ENCODE peak calls at places on chromosomes 3 and 15, in five cellular contexts. X, K, S, J and Y are unnamed samples.

GRCh38 chr15:43934480-43934879 is 107.7 kb downstream of the WDR76 start:
- DNase-seq in X (no peak), K (no peak), S (no peak), J (no peak), Y (no peak)

GRCh38 chr3:194711913-194712312 is 26.2 kb downstream of the FAM43A start:
- DNase-seq in X (peak), K (no peak), S (no peak), J (no peak), Y (no peak)

GRCh38 chr3:39065197-39065596 is 13.4 kb downstream of the WDR48 start:
- DNase-seq in X (peak), K (no peak), S (peak), J (no peak), Y (no peak)

GRCh38 chr3:99542771-99543518 is 95.4 kb upstream of the COL8A1 start:
- DNase-seq in X (no peak), K (no peak), S (no peak), J (no peak), Y (no peak)

GRCh38 chr15:81073796-81074195 is 60.3 kb upstream of the CFAP161 start:
- DNase-seq in X (no peak), K (no peak), S (no peak), J (no peak), Y (no peak)

GRCh38 chr3:138657508-138657907 is 48.9 kb downstream of the FAIM start:
- DNase-seq in X (no peak), K (no peak), S (no peak), J (no peak), Y (peak)

GRCh38 chr3:17905996-17906395 is 163.6 kb upstream of the TBC1D5 start:
- DNase-seq in X (no peak), K (no peak), S (no peak), J (no peak), Y (no peak)

GRCh38 chr3:14234197-14235002 is 55.8 kb downstream of the LSM3 start:
- DNase-seq in X (no peak), K (no peak), S (no peak), J (no peak), Y (no peak)

GRCh38 chr3:155688481-155688880 is 56.4 kb downstream of the PLCH1 start:
- DNase-seq in X (no peak), K (no peak), S (no peak), J (no peak), Y (no peak)

GRCh38 chr3:8652323-8652987 is 7.9 kb upstream of the SSUH2 start:
- DNase-seq in X (no peak), K (no peak), S (no peak), J (no peak), Y (no peak)

GRCh38 chr15:41567870-41568269 is 8.9 kb downstream of the TYRO3 start:
- DNase-seq in X (peak), K (no peak), S (no peak), J (no peak), Y (no peak)

GRCh38 chr3:42123012-42123581 is 31.9 kb downstream of the TRAK1 start:
- DNase-seq in X (peak), K (no peak), S (no peak), J (no peak), Y (peak)

GRCh38 chr3:117444175-117444574 is 734.6 kb downstream of the TUSC7 start:
- DNase-seq in X (no peak), K (no peak), S (no peak), J (no peak), Y (no peak)

GRCh38 chr15:74616020-74616939 is 644 bp downstream of the CLK3 start:
- DNase-seq in X (peak), K (no peak), S (peak), J (peak), Y (no peak)

GRCh38 chr15:72231847-72232461 is 964 bp upstream of the PKM start:
- DNase-seq in X (peak), K (peak), S (peak), J (peak), Y (peak)

GRCh38 chr3:63295356-63295755 is 17.2 kb downstream of the SYNPR start:
- DNase-seq in X (no peak), K (no peak), S (no peak), J (no peak), Y (no peak)

GRCh38 chr15:74869726-74870407 is 3.3 kb downstream of the SCAMP2 start:
- DNase-seq in X (peak), K (no peak), S (peak), J (no peak), Y (no peak)

GRCh38 chr3:129365296-129365695 is 63.1 kb downstream of the EFCAB12 start:
- DNase-seq in X (no peak), K (no peak), S (no peak), J (no peak), Y (no peak)

GRCh38 chr15:25238126-25238525 is 200.7 kb downstream of the UBE3A start:
- DNase-seq in X (no peak), K (no peak), S (no peak), J (peak), Y (no peak)

GRCh38 chr3:143170676-143171075 is 51.1 kb downstream of the CHST2 start:
- DNase-seq in X (peak), K (no peak), S (no peak), J (no peak), Y (no peak)

GRCh38 chr3:13229291-13229949 is 156.2 kb upstream of the IQSEC1 start:
- DNase-seq in X (peak), K (no peak), S (no peak), J (no peak), Y (peak)

GRCh38 chr15:79844221-79844620 is 52.6 kb downstream of the MTHFS start:
- DNase-seq in X (no peak), K (no peak), S (no peak), J (no peak), Y (no peak)

GRCh38 chr3:152399374-152399773 is 130.6 kb downstream of the MBNL1 start:
- DNase-seq in X (peak), K (no peak), S (no peak), J (no peak), Y (no peak)

GRCh38 chr15:85329561-85330421 is 50.6 kb upstream of the AKAP13 start:
- DNase-seq in X (peak), K (no peak), S (peak), J (peak), Y (no peak)

GRCh38 chr3:182212479-182213076 is 500.9 kb downstream of the SOX2 start:
- DNase-seq in X (peak), K (no peak), S (no peak), J (no peak), Y (peak)

GRCh38 chr3:49383387-49383786 is 25.2 kb upstream of the GPX1 start:
- DNase-seq in X (no peak), K (no peak), S (no peak), J (no peak), Y (no peak)

GRCh38 chr3:31922962-31923361 is 58.1 kb downstream of the OSBPL10 start:
- DNase-seq in X (no peak), K (no peak), S (no peak), J (no peak), Y (no peak)

GRCh38 chr15:63165166-63165859 is 8.0 kb upstream of the RPS27L start:
- DNase-seq in X (no peak), K (no peak), S (no peak), J (no peak), Y (no peak)

GRCh38 chr3:114394551-114394950 is 100.7 kb downstream of the TIGIT start:
- DNase-seq in X (no peak), K (no peak), S (no peak), J (no peak), Y (no peak)

GRCh38 chr3:125556314-125556713 is 36.3 kb upstream of the SNX4 start:
- DNase-seq in X (peak), K (no peak), S (no peak), J (no peak), Y (no peak)

GRCh38 chr3:127811717-127812116 is 10.6 kb downstream of the MGLL start:
- DNase-seq in X (no peak), K (no peak), S (no peak), J (no peak), Y (no peak)

GRCh38 chr3:156388469-156389150 is 166.3 kb downstream of the SSR3 start:
- DNase-seq in X (peak), K (no peak), S (no peak), J (no peak), Y (no peak)

GRCh38 chr15:88469321-88469720 is 1.8 kb downstream of the MRPS11 start:
- DNase-seq in X (no peak), K (no peak), S (no peak), J (no peak), Y (no peak)